ENCODE peak calls at places on chromosomes 5 and 9, in four cellular contexts. C is A549, H is ovary, T is esophagus muscularis mucosa. M is an unnamed sample.

GRCh38 chr5:178328826-178329225 is 96.2 kb upstream of the PHYKPL start:
- DNase-seq in C (no peak), H (no peak), T (no peak), M (no peak)

GRCh38 chr9:135038331-135038730 is 49.1 kb upstream of the OLFM1 start:
- DNase-seq in C (no peak), H (no peak), T (no peak), M (no peak)

GRCh38 chr5:37189355-37189754 is 59.8 kb downstream of the CPLANE1 start:
- DNase-seq in C (no peak), H (no peak), T (no peak), M (no peak)

GRCh38 chr5:88675159-88675757 is 207.7 kb downstream of the MEF2C start:
- DNase-seq in C (no peak), H (no peak), T (no peak), M (no peak)

GRCh38 chr5:176364765-176365662 is at the start of gene ARL10:
- DNase-seq in C (no peak), H (peak; percentile 39), T (no peak), M (no peak)

GRCh38 chr9:120946259-120946658 is 19.7 kb upstream of the TRAF1 start:
- DNase-seq in C (no peak), H (no peak), T (no peak), M (no peak)

GRCh38 chr5:163379298-163380155 is 57.9 kb upstream of the CCNG1 start:
- DNase-seq in C (peak; percentile 79), H (no peak), T (no peak), M (no peak)

GRCh38 chr5:135188233-135188909 is 154.3 kb upstream of the PITX1 start:
- DNase-seq in C (no peak), H (no peak), T (no peak), M (no peak)

GRCh38 chr5:127088226-127088625 is 14.9 kb upstream of the C5orf63 start:
- DNase-seq in C (peak; percentile 41), H (no peak), T (no peak), M (no peak)

GRCh38 chr9:128022886-128023285 is 42.1 kb upstream of the EEIG1 start:
- DNase-seq in C (no peak), H (no peak), T (no peak), M (no peak)

GRCh38 chr9:7976167-7976755 is 176.7 kb upstream of the DMAC1 start:
- DNase-seq in C (no peak), H (no peak), T (no peak), M (peak; percentile 3)

GRCh38 chr5:83947763-83948162 is 227.1 kb upstream of the HAPLN1 start:
- DNase-seq in C (no peak), H (no peak), T (no peak), M (no peak)

GRCh38 chr5:12174734-12175133 is 270.5 kb upstream of the CTNND2 start:
- DNase-seq in C (no peak), H (no peak), T (no peak), M (no peak)

GRCh38 chr9:27395484-27395921 is 98.6 kb upstream of the EQTN start:
- DNase-seq in C (no peak), H (no peak), T (no peak), M (no peak)

GRCh38 chr9:74666625-74667316 is 169.6 kb downstream of the RORB start:
- DNase-seq in C (no peak), H (no peak), T (no peak), M (no peak)

GRCh38 chr5:147853372-147853987 is 22.0 kb upstream of the SPINK1 start:
- DNase-seq in C (no peak), H (no peak), T (no peak), M (no peak)

GRCh38 chr9:105258225-105258737 is 13.8 kb downstream of the SLC44A1 start:
- DNase-seq in C (no peak), H (no peak), T (no peak), M (no peak)

GRCh38 chr5:56251918-56252553 is 18.9 kb upstream of the ANKRD55 start:
- DNase-seq in C (no peak), H (no peak), T (no peak), M (no peak)

GRCh38 chr9:120859361-120859760 is 16.6 kb upstream of the PSMD5 start:
- DNase-seq in C (no peak), H (no peak), T (no peak), M (no peak)

GRCh38 chr5:61599370-61600140 is 267.5 kb downstream of the ZSWIM6 start:
- DNase-seq in C (peak; percentile 98), H (no peak), T (no peak), M (no peak)

GRCh38 chr5:124669956-124670671 is 76.3 kb downstream of the ZNF608 start:
- DNase-seq in C (no peak), H (no peak), T (no peak), M (no peak)

GRCh38 chr5:124675921-124676846 is 70.3 kb downstream of the ZNF608 start:
- DNase-seq in C (no peak), H (peak; percentile 46), T (no peak), M (no peak)

GRCh38 chr5:124669300-124669648 is 77.2 kb downstream of the ZNF608 start:
- DNase-seq in C (no peak), H (no peak), T (no peak), M (no peak)

GRCh38 chr5:124668353-124669299 is 77.8 kb downstream of the ZNF608 start:
- DNase-seq in C (no peak), H (no peak), T (no peak), M (no peak)

DNA sequence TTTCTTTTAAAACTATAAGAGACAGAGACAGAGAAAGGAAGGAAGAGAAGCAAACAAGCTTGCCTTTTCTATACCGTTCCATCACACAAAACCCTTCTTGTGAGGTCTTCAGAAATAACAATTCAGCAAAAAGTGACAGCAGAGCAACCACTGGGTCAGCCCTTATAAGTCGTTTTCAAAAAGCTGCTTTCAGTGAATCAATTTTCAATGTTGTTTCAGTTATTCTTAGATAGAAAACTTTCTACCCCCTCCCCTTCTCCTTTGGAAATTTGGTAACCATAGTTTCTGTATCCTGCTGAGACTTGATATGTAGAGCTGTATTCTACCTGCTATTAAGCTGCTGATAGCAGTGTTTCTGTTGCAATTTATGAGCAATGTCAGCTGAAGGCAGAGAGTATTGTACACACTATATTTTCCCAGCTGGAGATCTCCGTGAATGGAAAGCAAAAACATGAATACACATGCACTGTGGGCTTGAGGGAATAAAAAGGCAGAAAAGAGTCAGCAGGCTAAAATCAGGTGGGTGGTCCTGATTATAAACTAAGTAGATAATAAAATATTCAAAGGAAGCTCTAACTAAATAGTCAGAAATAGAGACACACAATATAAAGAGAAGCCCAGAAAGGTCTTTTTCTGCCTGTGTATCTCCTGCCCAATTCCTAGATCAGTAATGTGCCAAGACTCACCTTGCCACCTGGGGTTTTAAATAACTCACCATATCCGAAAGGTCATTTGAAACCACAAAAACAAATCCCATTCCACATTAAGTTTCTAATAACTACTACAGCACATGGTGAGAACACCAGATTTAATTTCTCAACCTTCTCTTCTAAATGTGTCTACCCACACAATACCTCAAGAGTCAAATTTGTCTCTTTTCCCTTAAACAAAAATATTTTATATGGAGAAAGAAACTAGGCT is 75.5 kb downstream of the ZNF608 start:
- DNase-seq in C (no peak), H (no peak), T (no peak), M (no peak)
- H3K4me1 ChIP-seq in C (no peaks in the 10 kb centered on the region), H (peaks cover 3% of the 10 kb centered on the region), T (peaks cover 86% of the 10 kb centered on the region), M (peaks cover 28% of the 10 kb centered on the region)

GRCh38 chr9:91119147-91119546 is 242.6 kb downstream of the AUH start:
- DNase-seq in C (no peak), H (no peak), T (no peak), M (no peak)
- H3K4me3 ChIP-seq in C (no peak overlapping the region), H (no peak overlapping the region), T (no peak overlapping the region), M (no peak overlapping the region)

DNA sequence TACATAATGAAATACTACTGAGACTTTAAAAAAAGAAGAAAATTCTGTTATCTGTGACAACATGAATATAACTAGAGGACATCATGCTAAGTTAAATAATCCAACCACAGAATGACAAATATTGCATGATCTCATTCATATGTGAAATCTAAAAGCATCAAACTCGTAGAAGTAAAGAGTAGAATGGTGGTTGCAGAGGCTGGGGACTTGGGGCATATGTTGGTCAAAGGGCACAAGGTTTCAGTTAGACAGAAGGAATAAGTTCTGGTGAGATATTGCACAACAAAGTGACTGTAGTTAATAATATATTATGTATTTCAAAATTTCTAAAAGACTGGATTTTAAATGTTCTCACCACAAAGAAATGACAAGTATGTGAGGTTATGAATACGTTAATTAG is 24.8 kb downstream of the GRIA1 start:
- DNase-seq in C (no peak), H (no peak), T (peak; percentile 7), M (no peak)
- TF ChIP-seq POLR2A in C (no peak), H (no peak), T (no peak), M (no peak)

GRCh38 chr5:157506981-157507780 is 47.2 kb downstream of the NIPAL4 start:
- DNase-seq in C (no peak), H (no peak), T (no peak), M (no peak)
- H3K4me1 ChIP-seq in C (peaks cover 14% of the 10 kb centered on the region), H (peaks cover 8% of the 10 kb centered on the region), T (peaks cover 41% of the 10 kb centered on the region), M (peaks cover 22% of the 10 kb centered on the region)

DNA sequence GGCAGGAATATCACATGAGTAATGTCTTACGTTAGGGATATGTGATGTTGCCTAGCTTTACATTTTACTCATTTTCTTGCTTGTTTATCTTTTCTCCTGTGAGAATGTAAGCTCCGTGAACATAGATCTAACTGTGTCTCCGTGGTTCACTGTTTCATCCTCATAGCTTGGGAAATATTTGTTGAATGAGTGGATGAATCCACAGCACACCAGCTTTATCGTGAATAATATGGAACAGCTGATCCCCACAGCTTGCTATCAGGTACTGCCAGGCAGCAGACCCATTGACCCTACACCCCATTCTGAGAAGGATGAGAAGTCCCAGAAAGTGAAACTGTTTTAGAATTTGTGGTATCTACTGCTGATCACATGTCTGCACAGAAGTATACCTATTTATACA is 106.8 kb upstream of the FBN2 start:
- DNase-seq in C (no peak), H (no peak), T (no peak), M (no peak)
- H3K4me3 ChIP-seq in C (no peak overlapping the region), H (no peak overlapping the region), T (no peak overlapping the region), M (no peak overlapping the region)

DNA sequence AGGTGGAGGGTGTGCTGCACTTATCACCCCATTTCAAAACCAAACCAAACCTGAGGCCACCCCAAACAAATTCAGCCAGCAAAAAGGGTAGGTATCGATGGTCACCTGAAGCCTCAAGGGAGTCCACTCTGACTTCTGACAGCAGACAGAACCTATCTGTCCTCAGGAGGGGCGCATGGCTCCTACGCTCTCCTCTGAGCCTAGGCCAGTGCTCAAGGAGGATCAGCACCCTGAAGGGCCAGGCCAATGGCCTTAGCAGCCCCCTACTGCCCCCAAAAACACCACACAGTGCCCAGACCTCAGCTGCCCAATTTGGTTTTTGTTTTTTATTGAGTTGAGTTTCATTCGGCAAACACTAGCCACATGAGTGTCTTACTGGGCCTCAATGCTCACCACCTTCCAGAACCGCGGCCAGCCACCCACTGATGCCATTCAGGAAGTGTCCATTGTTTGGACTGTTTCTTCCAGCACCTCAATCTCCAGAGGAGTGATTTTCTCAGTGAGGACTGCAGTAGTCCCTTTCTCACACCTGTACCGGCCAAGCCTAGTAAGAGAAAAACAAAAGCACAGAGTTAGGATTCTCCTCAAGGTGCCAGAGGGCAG is 62.0 kb downstream of the PSMB7 start:
- DNase-seq in C (no peak), H (no peak), T (no peak), M (no peak)
- TF ChIP-seq POLR2A in C (no peak), H (no peak), T (no peak), M (no peak)

M was measured in esophagus squamous epithelium.